ENCODE peak calls at places on chromosomes 1 and 21, in five cellular contexts. J, Y, B, D and H are unnamed samples.

GRCh38 chr1:23779826-23780371 is 1.7 kb downstream of the PITHD1 start:
- DNase-seq in J (no peak), Y (no peak), B (peak; percentile 76), D (peak; percentile 40), H (no peak)

GRCh38 chr1:205918955-205919746 is 24.1 kb downstream of the SLC26A9 start:
- DNase-seq in J (peak; percentile 56), Y (peak; percentile 67), B (peak; percentile 83), D (peak; percentile 86), H (peak; percentile 87)

GRCh38 chr1:60859111-60859510 is 223.2 kb upstream of the NFIA start:
- DNase-seq in J (no peak), Y (no peak), B (no peak), D (no peak), H (no peak)

GRCh38 chr1:19643602-19644419 is at the start of gene NBL1:
- DNase-seq in J (no peak), Y (no peak), B (peak; percentile 75), D (no peak), H (peak; percentile 28)

GRCh38 chr21:37862536-37862935 is 53.7 kb downstream of the KCNJ6 start:
- DNase-seq in J (no peak), Y (no peak), B (peak; percentile 69), D (peak; percentile 44), H (peak; percentile 82)

GRCh38 chr1:4180066-4180735 is 280.1 kb upstream of the C1orf174 start:
- DNase-seq in J (no peak), Y (no peak), B (no peak), D (no peak), H (no peak)

GRCh38 chr1:3912809-3913685 is 13.0 kb upstream of the C1orf174 start:
- DNase-seq in J (no peak), Y (no peak), B (no peak), D (no peak), H (no peak)

GRCh38 chr1:110634455-110635281 is 28.5 kb upstream of the KCNA2 start:
- DNase-seq in J (peak; percentile 18), Y (no peak), B (peak; percentile 12), D (peak; percentile 92), H (peak; percentile 88)

GRCh38 chr1:150808134-150808533 is at the start of gene CTSK:
- DNase-seq in J (no peak), Y (no peak), B (no peak), D (no peak), H (no peak)

GRCh38 chr1:37159102-37159501 is 124.8 kb upstream of the GRIK3 start:
- DNase-seq in J (no peak), Y (no peak), B (no peak), D (no peak), H (no peak)

GRCh38 chr1:180937624-180938225 is 25.0 kb downstream of the KIAA1614 start:
- DNase-seq in J (no peak), Y (no peak), B (no peak), D (no peak), H (no peak)

GRCh38 chr1:155124503-155125463 is 2.9 kb upstream of the EFNA1 start:
- DNase-seq in J (no peak), Y (no peak), B (peak; percentile 11), D (peak; percentile 45), H (no peak)

GRCh38 chr21:38950388-38951094 is 144.8 kb downstream of the ETS2 start:
- DNase-seq in J (no peak), Y (no peak), B (peak; percentile 75), D (peak; percentile 37), H (no peak)